ENCODE peak calls at places on chromosomes 4 and X, in four cellular contexts. N, Q, F and O are unnamed samples. For H3K4me1, the result is how much of the 10 kb centered on the place peaks cover.

GRCh38 chr4:111836601-111837000 is 308.7 kb upstream of the FAM241A start:
- DNase-seq in F (no peak), Q (no peak), N (no peak), O (no peak)

GRCh38 chr4:52244773-52245360 is 193.8 kb downstream of the SPATA18 start:
- DNase-seq in N (no peak), Q (no peak), F (no peak), O (no peak)

GRCh38 chr4:183721207-183722081 is 62.4 kb downstream of the TRAPPC11 start:
- DNase-seq in Q (no peak), N (peak), F (peak), O (no peak)

GRCh38 chr4:150348079-150348478 is 233.9 kb upstream of the MAB21L2 start:
- DNase-seq in N (no peak), F (no peak), Q (peak), O (no peak)

GRCh38 chrX:69565247-69565815 is 50.6 kb upstream of the EDA start:
- DNase-seq in N (no peak), Q (no peak), F (no peak), O (no peak)

GRCh38 chr4:22897520-22898108 is 204.9 kb downstream of the GBA3 start:
- DNase-seq in Q (peak), N (no peak), F (no peak), O (no peak)

GRCh38 chr4:38674206-38675144 is 10.5 kb downstream of the KLF3 start:
- DNase-seq in Q (no peak), N (no peak), F (peak), O (no peak)

GRCh38 chrX:15956684-15957083 is 102.1 kb upstream of the AP1S2 start:
- DNase-seq in F (no peak), N (no peak), Q (no peak), O (no peak)

GRCh38 chr4:129394635-129395034 is 298.7 kb downstream of the C4orf33 start:
- DNase-seq in F (no peak), Q (no peak), N (no peak), O (no peak)

GRCh38 chr4:172942840-172943239 is 225.8 kb upstream of the GALNT7 start:
- DNase-seq in F (no peak), N (no peak), Q (no peak), O (no peak)

DNA sequence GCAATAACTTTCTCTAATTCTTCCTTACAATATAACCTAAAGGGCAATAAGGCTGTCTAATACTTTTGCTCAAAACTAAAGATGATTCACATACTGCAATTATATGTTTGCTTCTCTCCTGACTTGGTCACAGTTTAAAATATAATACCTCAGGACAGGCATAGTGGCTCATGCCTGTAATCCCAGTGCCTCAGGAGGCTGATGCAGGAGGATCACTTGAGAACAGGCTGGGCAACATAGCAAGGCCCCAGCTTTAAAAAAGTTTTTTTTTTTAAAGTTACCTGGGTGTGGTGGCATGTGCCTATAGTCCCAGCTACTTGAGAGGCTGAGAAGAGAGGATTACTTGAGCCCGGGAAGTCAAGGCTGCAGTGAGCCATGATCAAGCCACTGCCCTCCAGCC is 229.7 kb upstream of the GALNT7 start:
- DNase-seq in N (no peak), Q (no peak), F (no peak), O (no peak)
- TF ChIP-seq POLR2AphosphoS5 in N (no peak), Q (no peak), F (no peak), O (no peak)

GRCh38 chr4:105305019-105305836 is 158.6 kb downstream of the TET2 start:
- DNase-seq in Q (no peak), N (no peak), F (no peak), O (no peak)

GRCh38 chr4:105304085-105304484 is 157.4 kb downstream of the TET2 start:
- DNase-seq in Q (no peak), F (no peak), N (no peak), O (no peak)

GRCh38 chr4:105306158-105306781 is 159.6 kb downstream of the TET2 start:
- DNase-seq in F (no peak), N (no peak), Q (no peak), O (no peak)

DNA sequence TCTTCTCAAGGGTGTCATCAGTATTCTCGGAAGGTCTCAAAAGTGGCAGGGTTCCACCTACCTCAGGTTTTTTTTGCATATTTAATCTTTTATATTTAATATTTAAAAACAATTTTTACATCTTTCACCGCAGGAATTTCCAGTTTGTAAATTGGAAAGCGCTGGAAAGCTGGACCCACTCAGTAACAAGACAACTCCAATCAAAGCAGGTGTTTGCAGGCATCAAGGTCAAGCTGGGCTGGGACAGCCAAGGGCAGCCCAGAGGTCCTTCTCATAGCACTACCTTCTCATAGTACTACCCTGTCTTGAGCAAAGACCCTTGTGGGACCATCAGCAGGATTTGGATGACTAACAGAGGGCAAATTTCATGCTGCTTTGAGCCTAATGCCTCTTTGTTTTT is 160.1 kb downstream of the TET2 start:
- DNase-seq in F (no peak), N (no peak), Q (no peak), O (no peak)
- H3K4me1 ChIP-seq in F (under half), N (under half), Q (under half), O (under half)

DNA sequence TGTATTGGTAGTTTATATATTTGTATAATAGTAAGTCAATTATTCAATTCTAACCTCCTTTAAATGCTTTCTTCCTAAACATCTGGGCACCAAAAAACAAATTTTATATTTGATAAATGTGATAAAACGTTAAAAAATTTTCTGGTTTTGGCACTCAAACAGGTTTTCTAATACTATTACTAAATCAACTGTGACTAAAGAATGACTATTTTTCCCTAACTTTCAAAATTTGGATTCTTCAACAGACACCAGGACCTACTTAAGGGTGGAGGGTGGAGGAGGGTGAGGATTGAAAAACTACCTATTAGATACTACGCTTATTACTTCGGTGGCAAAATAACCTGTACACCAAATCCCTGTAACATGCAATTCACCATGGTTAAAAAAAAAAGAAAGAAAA is 555.5 kb downstream of the IL15 start:
- DNase-seq in Q (no peak), N (no peak), F (no peak), O (no peak)
- H3K4me3 ChIP-seq in Q (no peak), N (no peak), F (no peak), O (no peak)

DNA sequence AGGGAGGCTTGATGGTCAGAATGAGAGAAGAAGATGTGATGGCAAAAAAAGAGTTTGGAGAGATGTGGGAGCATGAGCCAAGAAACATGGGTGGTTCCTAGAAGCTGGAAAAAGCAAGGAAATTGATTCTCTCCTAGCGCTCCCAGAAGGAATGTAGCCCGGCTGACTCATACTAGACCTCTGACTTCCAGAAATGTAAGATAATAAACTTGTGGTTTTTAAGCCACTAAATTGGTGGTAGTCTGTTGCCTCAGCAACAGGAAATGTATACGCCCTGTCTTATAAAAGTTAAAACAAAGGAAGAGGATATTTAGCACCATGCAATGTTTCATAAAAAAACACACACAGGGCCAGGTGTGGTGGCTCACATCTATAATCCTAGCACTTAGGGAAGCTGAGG is 182.7 kb upstream of the PCDH7 start:
- DNase-seq in F (no peak), Q (peak), N (no peak), O (no peak)
- TF ChIP-seq POLR2AphosphoS5 in F (no peak), Q (no peak), N (no peak), O (no peak)